ENCODE peak calls at places on chromosome 1, in five cellular contexts. H is fibroblast of lung; F is CD4-positive, alpha-beta T cell; R is endodermal cell; J is prostate gland. S is an unnamed sample.

GRCh38 chr1:116321766-116322175 is 51.3 kb upstream of the ATP1A1 start:
- DNase-seq in H (no peak), F (no peak), J (no peak), R (no peak), S (no peak)

GRCh38 chr1:37705399-37705798 is 13.1 kb downstream of the CDCA8 start:
- DNase-seq in H (peak; percentile 6), R (no peak), J (no peak), F (no peak), S (no peak)

GRCh38 chr1:119732465-119733168 is 20.9 kb downstream of the PHGDH start:
- DNase-seq in H (no peak), F (no peak), R (no peak), J (no peak), S (no peak)

GRCh38 chr1:106986603-106987002 is 69.9 kb upstream of the PRMT6 start:
- DNase-seq in J (no peak), R (no peak), F (no peak), H (no peak), S (no peak)

GRCh38 chr1:98196012-98196411 is 275.2 kb upstream of the DPYD start:
- DNase-seq in H (peak; percentile 48), F (no peak), R (no peak), J (no peak), S (no peak)

GRCh38 chr1:170296642-170297041 is 150.9 kb downstream of the NTMT2 start:
- DNase-seq in H (no peak), R (no peak), F (no peak), J (no peak), S (no peak)

GRCh38 chr1:100799548-100799947 is 80.0 kb downstream of the VCAM1 start:
- DNase-seq in F (no peak), J (no peak), H (no peak), R (no peak), S (no peak)

GRCh38 chr1:8154621-8155052 is 128.5 kb upstream of the ERRFI1 start:
- DNase-seq in F (no peak), R (no peak), J (peak; percentile 37), H (peak; percentile 68), S (no peak)

GRCh38 chr1:162389971-162390370 is 8.4 kb downstream of the C1orf226 start:
- DNase-seq in J (no peak), F (no peak), R (peak; percentile 56), H (no peak), S (no peak)

GRCh38 chr1:59707216-59707615 is 107.5 kb upstream of the HOOK1 start:
- DNase-seq in H (peak; percentile 98), J (no peak), R (no peak), F (no peak), S (no peak)

GRCh38 chr1:151819227-151819835 is 12.3 kb downstream of the RORC start:
- DNase-seq in R (no peak), H (no peak), F (no peak), J (no peak), S (no peak)

GRCh38 chr1:77475631-77476030 is 193.8 kb downstream of the AK5 start:
- DNase-seq in H (no peak), F (no peak), R (no peak), J (no peak), S (no peak)

GRCh38 chr1:32398401-32398800 is 4.2 kb upstream of the BSDC1 start:
- DNase-seq in F (no peak), H (peak; percentile 7), J (no peak), R (no peak), S (no peak)

GRCh38 chr1:220786337-220787068 is at the start of gene MTARC1:
- DNase-seq in R (peak; percentile 94), J (peak; percentile 70), F (no peak), H (peak; percentile 47), S (no peak)

GRCh38 chr1:172601046-172601630 is 57.8 kb upstream of the FASLG start:
- DNase-seq in F (no peak), J (no peak), H (no peak), R (no peak), S (no peak)

GRCh38 chr1:53799141-53799540 is 39.0 kb downstream of the NDC1 start:
- DNase-seq in J (no peak), H (no peak), F (no peak), R (no peak), S (no peak)

GRCh38 chr1:98389809-98390208 is 271.7 kb upstream of the SNX7 start:
- DNase-seq in F (no peak), H (peak; percentile 80), J (no peak), R (no peak), S (no peak)

GRCh38 chr1:245751671-245752070 is 596.9 kb downstream of the KIF26B start:
- DNase-seq in J (no peak), H (no peak), F (no peak), R (peak; percentile 64), S (no peak)

GRCh38 chr1:245752551-245752950 is 597.8 kb downstream of the KIF26B start:
- DNase-seq in H (no peak), R (no peak), J (no peak), F (no peak), S (no peak)

GRCh38 chr1:245749053-245749452 is 594.3 kb downstream of the KIF26B start:
- DNase-seq in R (no peak), J (no peak), H (no peak), F (no peak), S (no peak)

GRCh38 chr1:245753807-245754206 is 599.0 kb downstream of the KIF26B start:
- DNase-seq in R (no peak), H (no peak), J (no peak), F (no peak), S (no peak)

DNA sequence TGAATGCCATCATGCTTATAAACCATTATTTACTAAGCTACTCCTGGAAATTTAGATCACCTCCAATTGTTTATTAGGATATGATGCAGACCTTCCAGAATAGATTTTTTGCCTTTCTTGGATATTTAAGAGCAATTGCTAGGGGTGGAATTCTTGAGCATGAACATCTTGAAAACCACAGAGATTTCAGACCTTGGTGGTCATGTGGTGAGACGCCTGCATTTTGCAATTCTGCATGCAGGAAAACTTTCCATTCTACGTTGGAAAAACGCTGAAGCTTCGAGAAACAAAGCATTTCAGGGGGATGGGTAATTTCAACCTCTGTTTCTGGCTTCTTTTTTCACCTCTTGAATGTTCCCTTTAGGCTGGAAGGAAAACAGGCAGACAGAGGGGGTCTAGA is 596.3 kb downstream of the KIF26B start:
- DNase-seq in H (peak; percentile 51), R (no peak), J (no peak), F (no peak), S (no peak)
- TF ChIP-seq CTCF in H (no peak), R (no peak), J (no peak), F (no peak), S (no peak)

GRCh38 chr1:15039017-15039648 is 114.4 kb upstream of the TMEM51 start:
- DNase-seq in H (no peak), F (no peak), J (no peak), R (no peak), S (no peak)

GRCh38 chr1:15035236-15035635 is 118.3 kb upstream of the TMEM51 start:
- DNase-seq in R (no peak), H (no peak), J (no peak), F (no peak), S (no peak)

GRCh38 chr1:15036101-15036500 is 117.4 kb upstream of the TMEM51 start:
- DNase-seq in J (no peak), H (no peak), F (no peak), R (no peak), S (no peak)

GRCh38 chr1:15039901-15040300 is 113.6 kb upstream of the TMEM51 start:
- DNase-seq in H (no peak), R (no peak), F (no peak), J (no peak), S (no peak)

DNA sequence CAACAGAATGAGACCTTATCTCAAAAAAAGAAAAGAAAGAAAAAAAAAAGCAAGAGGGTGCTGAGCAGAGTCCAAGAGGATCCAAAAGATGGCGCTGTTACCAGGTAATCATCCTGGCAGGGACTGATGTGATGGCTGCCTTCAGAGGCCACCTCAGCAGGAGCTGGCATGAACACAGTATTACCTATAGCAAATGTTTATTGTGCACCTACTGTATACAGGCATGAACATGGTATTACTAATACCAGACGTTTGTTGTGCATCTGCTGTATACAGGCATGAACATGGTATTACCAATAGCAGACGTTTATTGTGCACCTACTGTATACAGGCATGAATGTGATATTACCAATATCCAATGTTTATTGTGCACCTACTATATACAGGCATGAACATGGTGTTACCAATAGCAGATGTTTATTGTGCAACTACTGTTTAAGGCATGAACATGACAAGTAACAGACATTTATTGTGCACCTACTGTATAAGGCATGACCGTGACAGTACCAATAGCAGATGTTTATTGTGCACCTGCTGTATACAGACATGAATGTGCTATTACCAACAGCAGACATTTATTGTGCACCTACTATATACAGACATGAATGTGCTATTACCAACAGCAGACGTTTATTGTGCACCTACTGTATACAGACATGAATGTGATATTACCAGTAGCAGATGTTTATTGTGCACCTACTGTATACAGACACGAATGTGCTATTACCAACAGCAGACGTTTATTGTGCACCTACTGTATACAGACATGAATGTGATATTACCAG is 115.1 kb upstream of the TMEM51 start:
- DNase-seq in R (peak; percentile 83), F (no peak), H (peak; percentile 33), J (no peak), S (peak; percentile 42)
- TF ChIP-seq CTCF in R (peak; percentile 78), F (peak; percentile 2), H (peak; percentile 46), J (no peak), S (peak; percentile 80)

GRCh38 chr1:45545553-45546310 is 4.9 kb upstream of the AKR1A1 start:
- DNase-seq in R (no peak), F (no peak), H (no peak), J (no peak), S (no peak)

GRCh38 chr1:45552309-45552708 is 1.7 kb downstream of the AKR1A1 start:
- DNase-seq in F (no peak), H (no peak), J (peak; percentile 63), R (no peak), S (no peak)

GRCh38 chr1:45554198-45554597 is 3.6 kb downstream of the AKR1A1 start:
- DNase-seq in R (no peak), F (no peak), J (no peak), H (no peak), S (no peak)

GRCh38 chr1:45551684-45552083 is 1.1 kb downstream of the AKR1A1 start:
- DNase-seq in R (no peak), F (no peak), J (no peak), H (no peak), S (no peak)

GRCh38 chr1:45550401-45551305 is at the start of gene AKR1A1:
- DNase-seq in H (peak; percentile 80), R (peak; percentile 96), F (peak; percentile 82), J (peak; percentile 84), S (peak; percentile 80)
- TF ChIP-seq CTCF in H (no peak), R (no peak), F (no peak), J (peak; percentile 0), S (no peak)

GRCh38 chr1:204286841-204287387 is 72.8 kb downstream of the PLEKHA6 start:
- DNase-seq in R (no peak), H (no peak), J (peak; percentile 86), F (peak; percentile 18), S (no peak)
- TF ChIP-seq CTCF in R (peak; percentile 19), H (no peak), J (peak; percentile 63), F (peak; percentile 9), S (no peak)

S was measured in Panc1.